ENCODE peak calls at places on chromosomes 16 and 17, in seven cellular contexts. D is GM10248; B is upper lobe of right lung; U is activated T-helper 1 cell treated with Interleukin-2 at 50 U/mL for 16 hours; Q is activated CD4-positive, alpha-beta T cell treated with anti-CD3 and anti-CD28 coated beads, Interleukin-2, amount 50 U/mL, for 24 hours; N is transverse colon; M is A549. T is an unnamed sample.

GRCh38 chr17:68955181-68955841 is at the start of gene ABCA8:
- DNase-seq in Q (no peak), U (no peak), N (no peak), M (peak), B (no peak), D (no peak), T (no peak)

GRCh38 chr16:166375-167116 is 768 bp downstream of the HBM start:
- DNase-seq in B (no peak), M (no peak), N (no peak), Q (no peak), D (no peak), U (no peak), T (no peak)

GRCh38 chr16:23534868-23535860 is 22.0 kb downstream of the EARS2 start:
- DNase-seq in N (no peak), M (no peak), B (no peak), U (no peak), Q (no peak), D (no peak), T (no peak)

GRCh38 chr17:82492647-82493516 is 26.6 kb upstream of the FOXK2 start:
- DNase-seq in M (no peak), B (no peak), D (no peak), U (no peak), N (no peak), Q (no peak), T (no peak)

GRCh38 chr17:12592941-12593340 is 72.7 kb upstream of the MYOCD start:
- DNase-seq in M (no peak), N (no peak), B (no peak), U (no peak), Q (no peak), D (no peak), T (no peak)

GRCh38 chr16:50657251-50657650 is 23.9 kb downstream of the SNX20 start:
- DNase-seq in D (no peak), N (no peak), Q (no peak), U (no peak), M (no peak), B (no peak), T (no peak)

GRCh38 chr17:74920679-74921044 is 2.4 kb downstream of the USH1G start:
- DNase-seq in N (no peak), M (no peak), U (no peak), B (no peak), Q (no peak), D (no peak), T (no peak)

GRCh38 chr17:28622186-28622585 is 8.2 kb upstream of the RSKR start:
- DNase-seq in N (no peak), B (no peak), Q (no peak), U (no peak), M (no peak), D (no peak), T (no peak)

GRCh38 chr16:75053791-75054555 is 55.1 kb downstream of the ZNRF1 start:
- DNase-seq in M (peak), N (peak), D (no peak), Q (no peak), B (no peak), U (no peak), T (peak)

GRCh38 chr17:42005128-42005527 is 12.1 kb downstream of the DNAJC7 start:
- DNase-seq in M (no peak), B (no peak), D (no peak), Q (no peak), N (no peak), U (no peak), T (no peak)

GRCh38 chr17:41711669-41712400 is at the start of gene GAST:
- DNase-seq in Q (no peak), D (no peak), U (no peak), B (no peak), N (no peak), M (no peak), T (peak)